ENCODE peak calls at places on chromosome 10, in six cellular contexts. M, Y, O, V, C and J are unnamed samples.
A peak's percentile ranks its signal among the peaks of the same experiment; 100 is the strongest.

GRCh38 chr10:69068549-69068948 is 19.4 kb upstream of the SRGN start:
- DNase-seq in M (no peak), Y (peak; percentile 72), O (no peak), V (no peak), C (no peak), J (no peak)

GRCh38 chr10:35435824-35436223 is 99.5 kb downstream of the CCNY start:
- DNase-seq in M (no peak), Y (no peak), O (no peak), V (no peak), C (no peak), J (no peak)

GRCh38 chr10:95168694-95169093 is 25.3 kb upstream of the ACSM6 start:
- DNase-seq in M (no peak), Y (no peak), O (no peak), V (no peak), C (no peak), J (no peak)

GRCh38 chr10:44975487-44976331 is 2.9 kb downstream of the DEPP1 start:
- DNase-seq in M (peak; percentile 70), Y (peak; percentile 82), O (no peak), V (peak; percentile 33), C (peak; percentile 29), J (peak; percentile 79)

GRCh38 chr10:69679736-69680135 is 49.7 kb downstream of the FAM241B start:
- DNase-seq in M (no peak), Y (no peak), O (no peak), V (no peak), C (no peak), J (peak; percentile 34)

GRCh38 chr10:105727131-105727530 is 1086.0 kb downstream of the SORCS3 start:
- DNase-seq in M (no peak), Y (no peak), O (no peak), V (no peak), C (no peak), J (no peak)

GRCh38 chr10:44389150-44389549 is 4.3 kb upstream of the CXCL12 start:
- DNase-seq in M (no peak), Y (no peak), O (no peak), V (peak; percentile 38), C (no peak), J (no peak)

GRCh38 chr10:5381187-5381586 is 16.4 kb downstream of the UCN3 start:
- DNase-seq in M (no peak), Y (no peak), O (no peak), V (no peak), C (no peak), J (no peak)

GRCh38 chr10:86329896-86330680 is 36.5 kb downstream of the GRID1 start:
- DNase-seq in M (no peak), Y (no peak), O (no peak), V (no peak), C (no peak), J (peak; percentile 66)

GRCh38 chr10:43863270-43863669 is 214.6 kb upstream of the ZNF32 start:
- DNase-seq in M (no peak), Y (no peak), O (no peak), V (no peak), C (no peak), J (peak; percentile 72)

GRCh38 chr10:60338002-60338564 is 51.6 kb downstream of the ANK3 start:
- DNase-seq in M (no peak), Y (no peak), O (no peak), V (no peak), C (no peak), J (no peak)

GRCh38 chr10:103111918-103112877 is 80.9 kb downstream of the NT5C2 start:
- DNase-seq in M (no peak), Y (no peak), O (no peak), V (no peak), C (no peak), J (no peak)

GRCh38 chr10:104903433-104903832 is 262.3 kb downstream of the SORCS3 start:
- DNase-seq in M (no peak), Y (no peak), O (no peak), V (no peak), C (no peak), J (no peak)

GRCh38 chr10:120387326-120387725 is 69.7 kb upstream of the PLPP4 start:
- DNase-seq in M (no peak), Y (no peak), O (no peak), V (no peak), C (peak; percentile 44), J (no peak)

GRCh38 chr10:67770537-67770936 is 67.5 kb downstream of the DNAJC12 start:
- DNase-seq in M (no peak), Y (no peak), O (no peak), V (no peak), C (no peak), J (no peak)

GRCh38 chr10:114917927-114918672 is 19.9 kb upstream of the TRUB1 start:
- DNase-seq in M (no peak), Y (no peak), O (no peak), V (no peak), C (no peak), J (no peak)

GRCh38 chr10:58742141-58742540 is 229.5 kb downstream of the BICC1 start:
- DNase-seq in M (no peak), Y (no peak), O (no peak), V (no peak), C (no peak), J (no peak)

GRCh38 chr10:94288361-94289116 is 74.2 kb downstream of the NOC3L start:
- DNase-seq in M (no peak), Y (no peak), O (no peak), V (no peak), C (no peak), J (no peak)

GRCh38 chr10:71233491-71233892 is 21.1 kb downstream of the UNC5B start:
- DNase-seq in M (no peak), Y (no peak), O (no peak), V (no peak), C (no peak), J (no peak)

GRCh38 chr10:6400331-6400730 is 179.7 kb downstream of the PRKCQ start:
- DNase-seq in M (no peak), Y (no peak), O (no peak), V (peak; percentile 69), C (no peak), J (no peak)

GRCh38 chr10:30434273-30435067 is 486 bp downstream of the MAP3K8 start:
- DNase-seq in M (no peak), Y (peak; percentile 95), O (peak; percentile 50), V (peak; percentile 68), C (peak; percentile 75), J (peak; percentile 97)